ENCODE peak calls at places on chromosomes 1 and 21, in four cellular contexts. W, Z, I and A are unnamed samples.

GRCh38 chr21:42257091-42257760 is 38.3 kb downstream of the ABCG1 start:
- DNase-seq in W (no peak), Z (no peak), I (no peak), A (no peak)

GRCh38 chr21:14900611-14901010 is 164.2 kb downstream of the NRIP1 start:
- DNase-seq in W (peak), Z (no peak), I (no peak), A (no peak)

GRCh38 chr1:225474986-225475820 is 47.4 kb upstream of the LBR start:
- DNase-seq in W (peak), Z (peak), I (peak), A (peak)

GRCh38 chr1:33390550-33390949 is 40.3 kb downstream of the PHC2 start:
- DNase-seq in W (peak), Z (no peak), I (no peak), A (no peak)

GRCh38 chr21:25639922-25640670 is 1.0 kb downstream of the JAM2 start:
- DNase-seq in W (no peak), Z (no peak), I (peak), A (no peak)

GRCh38 chr1:204853446-204853845 is 17.2 kb upstream of the NFASC start:
- DNase-seq in W (no peak), Z (no peak), I (no peak), A (no peak)

GRCh38 chr1:175040324-175040910 is 17.2 kb upstream of the MRPS14 start:
- DNase-seq in W (no peak), Z (no peak), I (no peak), A (no peak)

GRCh38 chr1:215282557-215282956 is 200.0 kb downstream of the KCNK2 start:
- DNase-seq in W (no peak), Z (no peak), I (no peak), A (no peak)

GRCh38 chr1:3775498-3776230 is 3.1 kb downstream of the SMIM1 start:
- DNase-seq in W (peak), Z (no peak), I (peak), A (peak)

GRCh38 chr1:177163844-177164379 is 600 bp downstream of the ASTN1 start:
- DNase-seq in W (no peak), Z (no peak), I (no peak), A (no peak)

GRCh38 chr1:163807331-163807730 is 485.6 kb downstream of the NUF2 start:
- DNase-seq in W (no peak), Z (no peak), I (no peak), A (no peak)

GRCh38 chr21:43343992-43344886 is 82.7 kb downstream of the SIK1 start:
- DNase-seq in W (no peak), Z (no peak), I (peak), A (no peak)

GRCh38 chr1:7454052-7454815 is 316.9 kb upstream of the VAMP3 start:
- DNase-seq in W (peak), Z (no peak), I (peak), A (peak)

GRCh38 chr1:155650231-155650757 is 38.3 kb downstream of the YY1AP1 start:
- DNase-seq in W (no peak), Z (no peak), I (no peak), A (peak)

GRCh38 chr1:177209357-177209756 is 38.6 kb downstream of the BRINP2 start:
- DNase-seq in W (peak), Z (peak), I (peak), A (no peak)

GRCh38 chr1:8329439-8329838 is 11.5 kb downstream of the SLC45A1 start:
- DNase-seq in W (no peak), Z (no peak), I (no peak), A (no peak)

GRCh38 chr1:179823693-179824092 is 53.9 kb downstream of the TOR1AIP2 start:
- DNase-seq in W (no peak), Z (no peak), I (no peak), A (no peak)

GRCh38 chr1:235831148-235831547 is 35.6 kb downstream of the LYST start:
- DNase-seq in W (peak), Z (no peak), I (no peak), A (peak)

GRCh38 chr1:73998348-73998959 is 199.5 kb downstream of the LRRIQ3 start:
- DNase-seq in W (peak), Z (no peak), I (no peak), A (peak)

GRCh38 chr21:41536827-41537103 is 28.8 kb upstream of the TMPRSS2 start:
- DNase-seq in W (no peak), Z (no peak), I (peak), A (no peak)

GRCh38 chr21:42263591-42264131 is 44.7 kb downstream of the ABCG1 start:
- DNase-seq in W (no peak), Z (no peak), I (no peak), A (peak)

GRCh38 chr1:15430787-15431570 is 7.3 kb upstream of the CTRC start:
- DNase-seq in W (peak), Z (peak), I (peak), A (peak)

GRCh38 chr21:41695513-41695912 is 71.3 kb downstream of the RIPK4 start:
- DNase-seq in W (no peak), Z (no peak), I (no peak), A (no peak)

GRCh38 chr1:155715777-155716176 is 26.9 kb downstream of the DAP3 start:
- DNase-seq in W (no peak), Z (no peak), I (no peak), A (no peak)

GRCh38 chr1:178267646-178268094 is 173.8 kb downstream of the RASAL2 start:
- DNase-seq in W (no peak), Z (no peak), I (no peak), A (no peak)

GRCh38 chr1:84582802-84583587 is 8.8 kb upstream of the CTBS start:
- DNase-seq in W (no peak), Z (no peak), I (no peak), A (no peak)

GRCh38 chr1:210376836-210377377 is 48.2 kb downstream of the HHAT start:
- DNase-seq in W (no peak), Z (no peak), I (no peak), A (no peak)

GRCh38 chr1:98210064-98210463 is 289.2 kb upstream of the DPYD start:
- DNase-seq in W (peak), Z (no peak), I (no peak), A (no peak)

GRCh38 chr21:42463861-42464515 is 32.0 kb downstream of the RSPH1 start:
- DNase-seq in W (no peak), Z (no peak), I (peak), A (peak)

GRCh38 chr21:36968414-36968813 is 1.9 kb upstream of the HLCS start:
- DNase-seq in W (no peak), Z (no peak), I (no peak), A (no peak)

GRCh38 chr21:45819478-45820170 is 161.9 kb upstream of the COL6A1 start:
- DNase-seq in W (no peak), Z (no peak), I (no peak), A (no peak)

GRCh38 chr1:58883037-58883887 is 99.4 kb upstream of the JUN start:
- DNase-seq in W (peak), Z (peak), I (peak), A (peak)